ENCODE peak calls at places on chromosomes 3 and 15, in five cellular contexts. G, R, W, C and Z are unnamed samples. For H3K4me1, the result is how much of the 10 kb centered on the place peaks cover.

GRCh38 chr3:134406331-134407246 is 32.3 kb upstream of the AMOTL2 start:
- DNase-seq in G (peak), R (peak), W (peak), C (no peak), Z (peak)

GRCh38 chr3:41073190-41073589 is 126.1 kb upstream of the CTNNB1 start:
- DNase-seq in G (no peak), R (no peak), W (no peak), C (peak), Z (no peak)

GRCh38 chr3:164113406-164114332 is 964.6 kb downstream of the SI start:
- DNase-seq in G (no peak), R (no peak), W (no peak), C (no peak), Z (no peak)

GRCh38 chr15:89335289-89336041 is 841 bp upstream of the POLG start:
- DNase-seq in G (peak), R (peak), W (peak), C (peak), Z (no peak)

GRCh38 chr3:8667429-8668091 is 23.0 kb upstream of the SSUH2 start:
- DNase-seq in G (no peak), R (no peak), W (no peak), C (no peak), Z (no peak)

GRCh38 chr3:22900296-22900695 is 302.8 kb upstream of the UBE2E2 start:
- DNase-seq in G (no peak), R (no peak), W (no peak), C (no peak), Z (no peak)

GRCh38 chr3:75983609-75984290 is 198.4 kb upstream of the ZNF717 start:
- DNase-seq in G (no peak), R (no peak), W (no peak), C (no peak), Z (no peak)

GRCh38 chr3:115423170-115423569 is 200.1 kb upstream of the GAP43 start:
- DNase-seq in G (no peak), R (no peak), W (no peak), C (no peak), Z (no peak)

GRCh38 chr15:75620043-75620775 is 5.3 kb downstream of the SNUPN start:
- DNase-seq in G (no peak), R (peak), W (no peak), C (peak), Z (peak)

GRCh38 chr3:133401374-133402135 is 1.7 kb downstream of the BFSP2 start:
- DNase-seq in G (no peak), R (no peak), W (no peak), C (peak), Z (peak)

GRCh38 chr15:58515807-58516206 is 84.0 kb downstream of the LIPC start:
- DNase-seq in G (no peak), R (no peak), W (no peak), C (peak), Z (no peak)

GRCh38 chr3:51622402-51622801 is 48.6 kb upstream of the TEX264 start:
- DNase-seq in G (no peak), R (no peak), W (no peak), C (no peak), Z (no peak)

GRCh38 chr15:76147906-76148553 is 88.2 kb downstream of the TMEM266 start:
- DNase-seq in G (peak), R (peak), W (peak), C (peak), Z (no peak)

GRCh38 chr15:38587214-38587613 is 22.6 kb upstream of the RASGRP1 start:
- DNase-seq in G (no peak), R (no peak), W (no peak), C (no peak), Z (no peak)

GRCh38 chr15:45253330-45253729 is 1.3 kb downstream of the SLC28A2 start:
- DNase-seq in G (no peak), R (no peak), W (peak), C (no peak), Z (no peak)

GRCh38 chr3:58659051-58659675 is 7.4 kb downstream of the FAM3D start:
- DNase-seq in G (peak), R (no peak), W (peak), C (peak), Z (no peak)
- TF ChIP-seq CTCF in G (peak), R (no peak), W (peak), C (peak), Z (peak)

DNA sequence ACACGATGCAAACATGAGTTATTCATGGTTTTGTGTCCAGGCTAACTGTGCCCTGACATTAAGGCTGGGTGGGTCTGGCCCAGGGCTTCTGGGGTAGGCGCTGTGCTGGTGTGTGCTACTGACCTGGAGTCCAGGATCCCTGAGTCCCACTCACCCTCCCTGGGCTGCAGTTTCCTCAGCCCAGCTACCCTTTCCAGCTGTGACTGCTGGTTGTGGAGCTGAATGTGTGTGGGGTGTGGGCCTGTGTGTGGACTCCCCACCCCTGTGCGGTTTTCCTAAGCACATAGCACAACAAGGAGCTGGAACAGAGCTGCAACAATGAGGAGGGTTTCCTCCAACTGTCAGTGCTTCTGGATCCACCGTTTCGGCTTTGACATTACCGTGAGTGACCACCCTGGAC is 38.0 kb downstream of the SMAD3 start:
- DNase-seq in G (no peak), R (no peak), W (no peak), C (no peak), Z (no peak)
- H3K4me1 ChIP-seq in G (under half), R (under half), W (under half), C (half or more), Z (half or more)

DNA sequence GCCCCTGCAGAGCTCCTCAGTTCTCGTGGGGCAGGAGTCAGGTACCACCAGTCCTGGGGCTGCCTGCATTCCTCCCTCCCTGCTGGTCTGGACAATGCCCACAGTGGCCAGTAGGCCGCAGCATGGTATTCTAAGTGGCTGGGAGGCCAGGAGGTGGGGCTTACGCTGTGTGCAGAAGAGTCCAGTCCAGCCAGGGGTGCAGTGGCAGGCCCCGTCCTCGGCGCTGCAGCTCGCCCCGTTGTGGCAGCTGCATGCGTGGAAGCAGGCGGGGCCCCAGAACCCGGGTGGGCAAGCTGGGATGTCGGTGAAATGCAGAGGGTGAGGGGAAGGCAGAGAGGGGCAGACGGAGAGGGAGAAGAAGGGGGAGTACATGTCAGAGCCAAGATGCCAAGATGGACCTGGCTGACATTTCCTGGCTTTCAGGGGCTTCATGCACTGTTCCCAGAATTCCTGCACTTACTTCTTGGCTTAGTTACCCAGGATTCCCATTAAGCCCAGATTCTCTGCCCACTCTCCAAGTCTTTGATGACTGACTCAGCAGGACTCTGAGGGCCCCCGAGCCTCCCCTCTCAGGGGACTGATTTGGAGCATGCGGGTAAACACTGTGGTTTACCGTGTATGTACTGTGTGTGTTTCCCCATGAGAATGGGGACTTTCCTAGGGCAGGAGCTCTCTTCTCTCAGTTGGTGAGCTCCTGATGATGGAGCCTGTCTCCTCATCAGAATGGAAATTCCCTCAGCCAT is 47.5 kb downstream of the RAB11A start:
- DNase-seq in G (peak), R (peak), W (peak), C (peak), Z (peak)
- TF ChIP-seq CTCF in G (peak), R (peak), W (peak), C (peak), Z (peak)

DNA sequence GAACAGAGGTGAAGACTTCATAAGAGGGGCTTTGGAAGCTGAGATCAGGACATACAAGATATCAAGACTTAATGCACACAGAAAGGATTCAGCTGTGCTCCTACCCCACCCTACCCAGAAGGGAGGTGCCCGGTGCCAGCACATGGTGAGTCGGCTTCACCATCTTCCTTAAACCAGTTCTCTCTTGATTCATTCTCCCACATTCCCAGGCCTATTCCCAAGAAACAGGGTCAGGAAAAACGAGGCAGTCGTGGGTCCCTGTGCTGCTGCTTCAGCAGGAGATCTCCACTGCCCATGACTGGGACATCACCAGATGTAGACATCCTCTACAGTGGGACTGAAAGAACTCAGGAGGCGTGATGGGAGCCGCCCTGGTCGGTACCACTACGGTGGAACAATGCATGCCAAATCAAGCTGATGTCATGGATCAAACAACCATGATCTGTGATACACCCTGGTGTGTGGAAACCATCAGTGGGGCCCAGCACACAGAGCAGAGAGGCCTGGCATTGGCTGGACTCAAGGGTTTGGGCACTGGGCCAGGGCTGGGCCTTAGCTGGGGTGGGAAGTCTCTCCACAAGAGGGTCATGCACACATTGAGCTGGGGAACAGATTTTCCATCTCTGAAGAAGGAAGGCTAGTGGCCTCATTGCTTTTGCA is 41.9 kb downstream of the CCDC12 start:
- DNase-seq in G (peak), R (peak), W (no peak), C (peak), Z (peak)
- H3K4me1 ChIP-seq in G (half or more), R (under half), W (under half), C (half or more), Z (half or more)

GRCh38 chr3:176739169-176739568 is 458.1 kb downstream of the TBL1XR1 start:
- DNase-seq in G (no peak), R (no peak), W (no peak), C (no peak), Z (no peak)

GRCh38 chr3:176737480-176738147 is 459.7 kb downstream of the TBL1XR1 start:
- DNase-seq in G (no peak), R (no peak), W (no peak), C (no peak), Z (no peak)

GRCh38 chr3:176741648-176742047 is 455.6 kb downstream of the TBL1XR1 start:
- DNase-seq in G (no peak), R (no peak), W (no peak), C (no peak), Z (no peak)

GRCh38 chr3:176740891-176741290 is 456.4 kb downstream of the TBL1XR1 start:
- DNase-seq in G (no peak), R (no peak), W (no peak), C (no peak), Z (no peak)
- TF ChIP-seq CTCF in G (no peak), R (no peak), W (no peak), C (no peak), Z (no peak)

GRCh38 chr15:40329804-40330203 is 6.3 kb downstream of the INAFM2 start:
- DNase-seq in G (no peak), R (no peak), W (no peak), C (no peak), Z (no peak)
- H3K4me1 ChIP-seq in G (half or more), R (under half), W (under half), C (under half), Z (half or more)

GRCh38 chr15:81176291-81176893 is 20.3 kb upstream of the IL16 start:
- DNase-seq in G (no peak), R (no peak), W (peak), C (peak), Z (peak)
- TF ChIP-seq CTCF in G (peak), R (no peak), W (peak), C (no peak), Z (peak)